ENCODE peak calls at places on chromosome 7, in nine cellular contexts. One of them, this sample, is unnamed.

GRCh38 chr7:25578991-25579687 is 350.9 kb upstream of the NPVF start:
- DNase-seq in activated naive CD4-positive, alpha-beta T cell: no peak
- DNase-seq in endothelial cell: no peak
- DNase-seq in activated T-helper 1 cell treated with anti-CD3 and anti-CD28 coated beads, Interleukin-2, amount 50 U/mL, for 16 hours: no peak
- DNase-seq in T-helper 2 cell: no peak
- DNase-seq in esophagus squamous epithelium: no peak
- DNase-seq in HepG2: no peak
- DNase-seq in fibroblast of mammary gland: no peak
- DNase-seq in GM23248: no peak
- DNase-seq in this sample: no peak

GRCh38 chr7:106652909-106653308 is 8.0 kb downstream of the CCDC71L start:
- DNase-seq in activated naive CD4-positive, alpha-beta T cell: no peak
- DNase-seq in endothelial cell: no peak
- DNase-seq in activated T-helper 1 cell treated with anti-CD3 and anti-CD28 coated beads, Interleukin-2, amount 50 U/mL, for 16 hours: no peak
- DNase-seq in T-helper 2 cell: no peak
- DNase-seq in esophagus squamous epithelium: no peak
- DNase-seq in HepG2: no peak
- DNase-seq in fibroblast of mammary gland: no peak
- DNase-seq in GM23248: no peak
- DNase-seq in this sample: no peak

GRCh38 chr7:45924283-45924682 is 3.2 kb upstream of the IGFBP3 start:
- DNase-seq in activated naive CD4-positive, alpha-beta T cell: no peak
- DNase-seq in endothelial cell: no peak
- DNase-seq in activated T-helper 1 cell treated with anti-CD3 and anti-CD28 coated beads, Interleukin-2, amount 50 U/mL, for 16 hours: no peak
- DNase-seq in T-helper 2 cell: no peak
- DNase-seq in esophagus squamous epithelium: no peak
- DNase-seq in HepG2: no peak
- DNase-seq in fibroblast of mammary gland: peak; percentile 73
- DNase-seq in GM23248: peak; percentile 95
- DNase-seq in this sample: no peak

GRCh38 chr7:28409716-28410627 is 2.3 kb upstream of the CREB5 start:
- DNase-seq in activated naive CD4-positive, alpha-beta T cell: no peak
- DNase-seq in endothelial cell: peak; percentile 49
- DNase-seq in activated T-helper 1 cell treated with anti-CD3 and anti-CD28 coated beads, Interleukin-2, amount 50 U/mL, for 16 hours: no peak
- DNase-seq in T-helper 2 cell: no peak
- DNase-seq in esophagus squamous epithelium: no peak
- DNase-seq in HepG2: no peak
- DNase-seq in fibroblast of mammary gland: peak; percentile 35
- DNase-seq in GM23248: peak; percentile 82
- DNase-seq in this sample: no peak

GRCh38 chr7:135620980-135621850 is 41.1 kb upstream of the STMP1 start:
- DNase-seq in activated naive CD4-positive, alpha-beta T cell: no peak
- DNase-seq in endothelial cell: peak; percentile 27
- DNase-seq in activated T-helper 1 cell treated with anti-CD3 and anti-CD28 coated beads, Interleukin-2, amount 50 U/mL, for 16 hours: no peak
- DNase-seq in T-helper 2 cell: no peak
- DNase-seq in esophagus squamous epithelium: no peak
- DNase-seq in HepG2: peak; percentile 74
- DNase-seq in fibroblast of mammary gland: peak; percentile 88
- DNase-seq in GM23248: peak; percentile 91
- DNase-seq in this sample: peak; percentile 78

GRCh38 chr7:27364344-27364758 is 121.7 kb downstream of the EVX1 start:
- DNase-seq in activated naive CD4-positive, alpha-beta T cell: no peak
- DNase-seq in endothelial cell: no peak
- DNase-seq in activated T-helper 1 cell treated with anti-CD3 and anti-CD28 coated beads, Interleukin-2, amount 50 U/mL, for 16 hours: no peak
- DNase-seq in T-helper 2 cell: no peak
- DNase-seq in esophagus squamous epithelium: no peak
- DNase-seq in HepG2: no peak
- DNase-seq in fibroblast of mammary gland: peak; percentile 94
- DNase-seq in GM23248: peak; percentile 82
- DNase-seq in this sample: peak; percentile 2

GRCh38 chr7:50595538-50596102 is 30.4 kb upstream of the DDC start:
- DNase-seq in activated naive CD4-positive, alpha-beta T cell: no peak
- DNase-seq in endothelial cell: peak; percentile 18
- DNase-seq in activated T-helper 1 cell treated with anti-CD3 and anti-CD28 coated beads, Interleukin-2, amount 50 U/mL, for 16 hours: no peak
- DNase-seq in T-helper 2 cell: no peak
- DNase-seq in esophagus squamous epithelium: no peak
- DNase-seq in HepG2: peak; percentile 35
- DNase-seq in fibroblast of mammary gland: peak; percentile 76
- DNase-seq in GM23248: peak; percentile 65
- DNase-seq in this sample: no peak

GRCh38 chr7:137091396-137091795 is 222.9 kb downstream of the CHRM2 start:
- DNase-seq in activated naive CD4-positive, alpha-beta T cell: no peak
- DNase-seq in endothelial cell: peak; percentile 49
- DNase-seq in activated T-helper 1 cell treated with anti-CD3 and anti-CD28 coated beads, Interleukin-2, amount 50 U/mL, for 16 hours: no peak
- DNase-seq in T-helper 2 cell: no peak
- DNase-seq in esophagus squamous epithelium: no peak
- DNase-seq in HepG2: no peak
- DNase-seq in fibroblast of mammary gland: peak; percentile 16
- DNase-seq in GM23248: no peak
- DNase-seq in this sample: no peak